ENCODE peak calls at places on chromosomes 11 and 22, in seven cellular contexts. K, C, L, Q, D, T and W are unnamed samples.

GRCh38 chr11:76638267-76639197 is 32.0 kb downstream of the LRRC32 start:
- DNase-seq in K (no peak), C (no peak), L (no peak), Q (no peak), D (no peak), T (no peak), W (no peak)

GRCh38 chr11:24496728-24497396 is at the start of gene LUZP2:
- DNase-seq in K (no peak), C (no peak), L (no peak), Q (no peak), D (peak), T (peak), W (peak)

GRCh38 chr22:42190274-42190673 is 59.7 kb upstream of the CYP2D6 start:
- DNase-seq in K (no peak), C (no peak), L (no peak), Q (no peak), D (peak), T (peak), W (no peak)

GRCh38 chr11:2305862-2306823 is 4.3 kb downstream of the TSPAN32 start:
- DNase-seq in K (peak), C (peak), L (no peak), Q (peak), D (peak), T (peak), W (no peak)

GRCh38 chr11:104623518-104623917 is 274.7 kb downstream of the CASP12 start:
- DNase-seq in K (no peak), C (no peak), L (no peak), Q (no peak), D (peak), T (peak), W (peak)

GRCh38 chr11:20021771-20022362 is 138.4 kb downstream of the DBX1 start:
- DNase-seq in K (no peak), C (no peak), L (no peak), Q (no peak), D (no peak), T (no peak), W (no peak)

GRCh38 chr22:18985761-18986160 is 49.7 kb upstream of the PRODH start:
- DNase-seq in K (no peak), C (peak), L (no peak), Q (no peak), D (no peak), T (no peak), W (no peak)

GRCh38 chr11:5369793-5370192 is 13.8 kb upstream of the OR51M1 start:
- DNase-seq in K (no peak), C (no peak), L (no peak), Q (no peak), D (peak), T (peak), W (peak)

GRCh38 chr22:47292546-47293320 is 530.3 kb downstream of the TBC1D22A start:
- DNase-seq in K (no peak), C (peak), L (no peak), Q (peak), D (no peak), T (no peak), W (no peak)

GRCh38 chr22:36873614-36874308 is 13.0 kb downstream of the NCF4 start:
- DNase-seq in K (no peak), C (no peak), L (peak), Q (peak), D (peak), T (peak), W (peak)

GRCh38 chr11:11313426-11313825 is 39.6 kb downstream of the CSNK2A3 start:
- DNase-seq in K (no peak), C (no peak), L (no peak), Q (no peak), D (peak), T (peak), W (peak)

GRCh38 chr11:93606721-93607120 is 54.8 kb upstream of the CEP295 start:
- DNase-seq in K (no peak), C (no peak), L (no peak), Q (no peak), D (no peak), T (no peak), W (no peak)

GRCh38 chr22:26586556-26587325 is 3.2 kb downstream of the TPST2 start:
- DNase-seq in K (peak), C (no peak), L (no peak), Q (no peak), D (no peak), T (no peak), W (no peak)

GRCh38 chr11:3157381-3158130 is 7.6 kb downstream of the OSBPL5 start:
- DNase-seq in K (peak), C (no peak), L (no peak), Q (no peak), D (no peak), T (peak), W (peak)

GRCh38 chr11:113577356-113578163 is 102.4 kb upstream of the DRD2 start:
- DNase-seq in K (no peak), C (no peak), L (no peak), Q (no peak), D (no peak), T (no peak), W (peak)

GRCh38 chr11:67271212-67271547 is 4.9 kb downstream of the GRK2 start:
- DNase-seq in K (no peak), C (peak), L (no peak), Q (no peak), D (no peak), T (no peak), W (no peak)

GRCh38 chr11:10348650-10349280 is 43.9 kb downstream of the ADM start:
- DNase-seq in K (no peak), C (no peak), L (no peak), Q (no peak), D (peak), T (peak), W (no peak)

GRCh38 chr11:73633999-73634398 is 12.4 kb upstream of the PLEKHB1 start:
- DNase-seq in K (no peak), C (no peak), L (no peak), Q (no peak), D (no peak), T (no peak), W (no peak)

GRCh38 chr11:74004694-74005615 is 3.9 kb downstream of the UCP3 start:
- DNase-seq in K (no peak), C (no peak), L (no peak), Q (no peak), D (no peak), T (no peak), W (no peak)

GRCh38 chr11:60700689-60701508 is 1.5 kb downstream of the MS4A8 start:
- DNase-seq in K (no peak), C (no peak), L (no peak), Q (no peak), D (peak), T (no peak), W (peak)

DNA sequence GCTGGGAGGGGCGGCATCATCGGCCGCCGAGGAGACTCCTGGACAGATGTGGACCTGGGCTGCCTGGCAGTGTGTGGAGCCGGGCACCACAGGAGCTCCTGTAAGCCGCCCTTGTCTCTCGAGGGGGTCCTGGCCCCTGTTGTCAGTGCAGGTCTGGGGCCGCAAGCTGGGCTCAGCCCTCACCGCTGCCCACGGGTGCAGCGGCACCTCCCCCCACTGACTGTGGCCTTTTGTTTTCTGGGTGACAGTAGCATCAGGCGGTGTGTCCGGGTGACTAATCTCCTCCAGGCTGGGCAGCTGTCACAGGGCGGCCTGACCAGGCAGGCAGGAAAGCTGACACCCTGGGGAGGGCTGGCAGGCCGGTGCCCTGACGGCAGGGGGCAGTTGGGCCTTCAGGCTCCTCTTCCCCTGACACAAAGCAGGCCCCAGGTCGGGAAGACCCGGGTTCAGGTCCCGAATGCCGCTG is 16.2 kb downstream of the DGKZ start:
- DNase-seq in K (peak), C (peak), L (no peak), Q (no peak), D (peak), T (peak), W (peak)
- H3K4me3 ChIP-seq in K (peak), C (peak), L (no peak), Q (no peak), D (no peak), T (no peak), W (no peak)

GRCh38 chr22:38304526-38304925 is 12.7 kb downstream of the CSNK1E start:
- DNase-seq in K (peak), C (no peak), L (no peak), Q (no peak), D (peak), T (no peak), W (no peak)
- TF ChIP-seq CTCF in K (peak), C (no peak), L (no peak), Q (no peak), D (peak), T (peak), W (no peak)

GRCh38 chr11:69320756-69321741 is 27.1 kb downstream of the MYEOV start:
- DNase-seq in K (no peak), C (no peak), L (no peak), Q (no peak), D (no peak), T (peak), W (no peak)

GRCh38 chr11:69325446-69325845 is 31.5 kb downstream of the MYEOV start:
- DNase-seq in K (no peak), C (peak), L (no peak), Q (no peak), D (no peak), T (no peak), W (no peak)

GRCh38 chr11:69320326-69320725 is 26.4 kb downstream of the MYEOV start:
- DNase-seq in K (no peak), C (no peak), L (no peak), Q (no peak), D (no peak), T (peak), W (no peak)

GRCh38 chr11:69319255-69320106 is 25.5 kb downstream of the MYEOV start:
- DNase-seq in K (no peak), C (no peak), L (no peak), Q (no peak), D (no peak), T (no peak), W (no peak)

GRCh38 chr11:69321877-69322350 is 28.0 kb downstream of the MYEOV start:
- DNase-seq in K (no peak), C (no peak), L (no peak), Q (no peak), D (peak), T (peak), W (peak)
- H3K4me3 ChIP-seq in K (no peak), C (no peak), L (no peak), Q (no peak), D (no peak), T (no peak), W (no peak)

DNA sequence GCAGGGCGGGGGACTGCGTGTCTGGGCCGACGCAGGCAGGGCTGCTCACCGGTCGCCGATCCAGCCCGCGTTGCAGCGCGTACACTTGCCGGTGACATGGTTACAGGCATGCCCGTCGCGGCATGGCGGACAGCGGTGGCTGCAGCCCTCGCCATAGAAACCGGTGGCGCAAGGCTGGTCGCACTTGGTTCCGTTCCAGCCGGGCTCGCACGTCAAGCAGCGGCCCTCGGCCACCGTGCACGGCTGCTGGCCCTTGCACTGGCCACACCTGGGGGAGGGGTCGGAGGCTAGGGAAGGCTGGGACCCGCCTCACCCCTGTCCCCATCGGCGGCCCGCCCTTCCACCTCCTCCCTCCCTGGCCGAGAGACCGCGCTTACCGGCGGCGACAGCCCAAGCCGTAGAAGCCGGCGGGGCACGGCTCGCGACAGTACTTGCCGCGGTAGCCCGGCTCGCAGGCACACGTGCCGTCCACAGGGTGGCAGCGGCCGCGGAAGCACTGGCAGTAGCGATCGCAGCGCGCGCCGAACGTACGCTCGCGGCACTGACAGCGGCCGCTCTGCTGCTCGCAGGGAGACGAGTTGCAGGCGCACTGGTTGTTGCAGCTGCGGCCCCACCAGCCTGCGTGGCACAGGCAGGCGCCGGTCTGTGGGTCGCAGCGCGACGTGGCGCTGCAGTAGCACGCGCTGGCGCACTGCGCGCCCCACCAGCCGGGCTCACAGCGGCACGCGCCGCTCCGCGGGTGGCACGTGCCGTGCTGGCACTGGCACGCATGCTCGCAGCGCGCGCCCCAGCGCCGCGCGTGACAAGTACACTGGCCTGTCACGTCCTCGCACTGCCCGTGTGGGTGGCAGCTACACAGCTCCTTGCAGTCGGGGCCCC is 6.7 kb downstream of the SCARF2 start:
- DNase-seq in K (peak), C (no peak), L (peak), Q (no peak), D (no peak), T (peak), W (peak)
- TF ChIP-seq CTCF in K (peak), C (peak), L (peak), Q (no peak), D (no peak), T (peak), W (peak)